ENCODE peak calls at places on chromosomes 5 and 9, in seven cellular contexts. N is neural progenitor cell, R is heart left ventricle, U is brain microvascular endothelial cell, C is upper lobe of right lung, B is SK-N-SH, M is cardiac fibroblast. A is an unnamed sample.

GRCh38 chr5:10527281-10527950 is 36.5 kb upstream of the ANKRD33B start:
- DNase-seq in N (no peak), R (no peak), U (peak), C (no peak), B (no peak), M (no peak), A (no peak)

GRCh38 chr9:110248361-110248760 is 7.9 kb downstream of the TXN start:
- DNase-seq in N (no peak), R (no peak), U (no peak), C (no peak), B (no peak), M (no peak), A (no peak)

GRCh38 chr5:96254980-96255681 is 177.9 kb downstream of the PCSK1 start:
- DNase-seq in N (no peak), R (no peak), U (peak), C (no peak), B (no peak), M (peak), A (peak)

GRCh38 chr9:88870627-88871026 is 120.6 kb upstream of the S1PR3 start:
- DNase-seq in N (no peak), R (no peak), U (no peak), C (no peak), B (no peak), M (no peak), A (no peak)

GRCh38 chr9:94974154-94974860 is 247.8 kb downstream of the AOPEP start:
- DNase-seq in N (no peak), R (no peak), U (no peak), C (no peak), B (no peak), M (no peak), A (peak)

GRCh38 chr5:112174959-112175594 is 244.0 kb downstream of the EPB41L4A start:
- DNase-seq in N (peak), R (peak), U (peak), C (no peak), B (peak), M (peak), A (no peak)

GRCh38 chr5:126351138-126351537 is 72.1 kb upstream of the GRAMD2B start:
- DNase-seq in N (no peak), R (no peak), U (peak), C (no peak), B (no peak), M (peak), A (peak)

GRCh38 chr5:155689403-155689802 is 637.6 kb upstream of the SGCD start:
- DNase-seq in N (peak), R (no peak), U (no peak), C (no peak), B (no peak), M (no peak), A (no peak)

GRCh38 chr5:59745422-59745863 is 148.1 kb downstream of the PDE4D start:
- DNase-seq in N (no peak), R (peak), U (peak), C (no peak), B (no peak), M (peak), A (peak)

GRCh38 chr5:27325513-27325912 is 287.1 kb upstream of the CDH9 start:
- DNase-seq in N (no peak), R (no peak), U (no peak), C (no peak), B (no peak), M (peak), A (no peak)

GRCh38 chr5:143001764-143002351 is 231.7 kb downstream of the ARHGAP26 start:
- DNase-seq in N (no peak), R (no peak), U (peak), C (no peak), B (no peak), M (peak), A (no peak)

GRCh38 chr9:111356567-111357244 is 26.7 kb upstream of the OR2K2 start:
- DNase-seq in N (peak), R (no peak), U (peak), C (no peak), B (no peak), M (peak), A (peak)

GRCh38 chr9:114046876-114047275 is 31.2 kb downstream of the AMBP start:
- DNase-seq in N (no peak), R (no peak), U (no peak), C (no peak), B (no peak), M (peak), A (no peak)

DNA sequence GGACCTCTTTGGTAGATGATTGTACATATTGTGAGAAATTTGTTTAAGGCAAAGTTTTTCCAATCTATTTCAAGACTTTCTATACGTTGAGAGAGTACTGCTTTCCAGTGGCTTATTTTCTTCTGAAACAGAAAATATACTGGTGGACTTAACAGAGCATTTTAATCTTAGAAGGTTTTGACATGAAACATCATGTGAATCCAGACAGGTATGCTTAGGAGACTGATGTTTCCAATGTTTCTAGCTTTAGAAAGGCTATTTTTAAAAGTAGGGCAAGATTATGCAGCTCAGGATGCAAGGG is 71.0 kb downstream of the PIK3R1 start:
- DNase-seq in N (no peak), R (no peak), U (no peak), C (no peak), B (no peak), M (no peak), A (no peak)
- TF ChIP-seq CTCF in N (no peak), R (no peak), U (no peak), C (no peak), B (no peak), M (no peak), A (no peak)

GRCh38 chr9:132662152-132662945 is 7.4 kb downstream of the DDX31 start:
- DNase-seq in N (no peak), R (no peak), U (no peak), C (no peak), B (no peak), M (no peak), A (no peak)
- H3K4me3 ChIP-seq in N (no peak), R (no peak), U (no peak), C (no peak), B (no peak), M (no peak), A (no peak)

DNA sequence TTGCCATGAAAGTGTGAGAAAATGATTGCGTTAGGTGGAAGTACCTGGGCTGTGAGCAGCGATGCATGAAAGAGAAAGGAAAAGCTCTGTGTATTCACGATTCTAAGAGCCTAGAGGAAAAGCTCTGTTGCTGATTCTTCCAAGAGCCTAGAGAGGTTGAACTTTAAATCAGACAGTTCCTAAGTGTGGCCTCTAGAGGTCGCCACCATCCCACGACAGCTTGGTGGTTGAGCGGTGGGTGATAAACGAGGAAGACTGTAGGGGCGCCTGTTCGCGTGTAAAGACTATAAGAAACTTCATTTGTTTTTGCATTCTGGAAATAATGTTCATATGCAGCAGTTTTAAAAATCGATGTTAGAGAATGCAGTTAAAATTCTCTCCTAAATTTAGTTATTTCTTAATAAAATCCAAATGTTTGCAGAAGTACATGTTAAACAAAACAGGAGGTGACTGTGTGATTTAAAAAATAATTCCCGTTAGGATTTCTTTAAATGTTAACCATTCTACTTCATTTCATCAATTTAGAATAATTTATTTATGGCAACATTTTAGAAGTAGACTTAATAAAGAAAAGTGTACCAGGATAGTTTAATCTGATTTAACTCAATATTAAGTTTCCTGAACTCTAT is 107.7 kb downstream of the TENT4A start:
- DNase-seq in N (peak), R (no peak), U (no peak), C (no peak), B (peak), M (no peak), A (no peak)
- TF ChIP-seq CTCF in N (peak), R (peak), U (peak), C (peak), B (peak), M (peak), A (peak)

DNA sequence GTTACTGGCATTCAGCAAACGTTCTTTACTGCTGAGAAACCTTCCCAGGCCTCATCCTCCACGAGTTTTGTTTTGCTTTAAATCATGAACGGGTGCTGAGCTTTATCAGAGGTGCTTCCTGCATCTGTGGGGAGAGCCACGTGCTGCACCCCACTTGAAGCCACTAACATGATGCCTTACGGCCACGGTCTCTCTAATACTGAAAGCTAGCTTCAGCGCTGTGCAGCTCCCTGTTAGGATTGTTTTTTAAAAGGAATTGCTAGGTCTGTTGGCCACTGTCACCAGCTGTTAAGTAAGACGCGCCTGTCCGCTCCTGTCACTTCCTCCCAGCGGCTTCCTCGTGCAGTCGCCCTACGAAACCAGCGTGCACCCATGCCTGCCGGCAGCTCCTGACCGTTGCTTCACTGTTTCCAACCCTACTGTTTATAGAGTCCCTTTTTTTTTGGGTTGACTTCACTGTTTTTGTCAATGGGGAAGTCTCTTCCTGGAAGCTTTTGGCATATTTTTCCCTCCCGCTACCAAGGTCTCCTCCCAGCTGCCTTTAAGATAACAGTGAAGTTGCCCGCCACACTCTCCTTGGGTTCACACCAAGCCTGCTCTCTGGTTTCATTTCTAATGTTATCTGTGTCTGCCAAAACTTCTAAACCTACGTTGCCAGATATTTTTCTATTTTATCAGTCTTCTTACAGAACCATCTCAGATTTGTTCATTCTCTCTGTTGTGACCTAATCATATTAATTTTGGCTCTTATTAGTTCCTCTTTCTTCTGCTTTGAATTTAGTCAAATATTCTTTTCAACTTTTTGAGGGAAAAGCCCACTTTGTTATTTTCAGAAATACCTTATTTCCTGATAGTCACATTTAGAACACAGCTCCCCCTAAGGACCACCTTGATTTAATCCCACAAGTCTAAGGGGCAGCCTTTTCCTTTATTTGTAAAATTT is 20.2 kb downstream of the LPCAT1 start:
- DNase-seq in N (no peak), R (peak), U (no peak), C (peak), B (no peak), M (peak), A (no peak)
- H3K4me3 ChIP-seq in N (no peak), R (peak), U (no peak), C (peak), B (no peak), M (no peak), A (no peak)

GRCh38 chr5:93593476-93594060 is 10.5 kb downstream of the NR2F1 start:
- DNase-seq in N (peak), R (no peak), U (no peak), C (no peak), B (no peak), M (no peak), A (no peak)
- TF ChIP-seq CTCF in N (no peak), R (no peak), U (peak), C (no peak), B (no peak), M (no peak), A (no peak)

GRCh38 chr5:12354686-12355085 is 450.4 kb upstream of the CTNND2 start:
- DNase-seq in N (peak), R (no peak), U (no peak), C (no peak), B (no peak), M (no peak), A (no peak)
- H3K4me3 ChIP-seq in N (no peak), R (no peak), U (no peak), C (no peak), B (no peak), M (no peak), A (no peak)

DNA sequence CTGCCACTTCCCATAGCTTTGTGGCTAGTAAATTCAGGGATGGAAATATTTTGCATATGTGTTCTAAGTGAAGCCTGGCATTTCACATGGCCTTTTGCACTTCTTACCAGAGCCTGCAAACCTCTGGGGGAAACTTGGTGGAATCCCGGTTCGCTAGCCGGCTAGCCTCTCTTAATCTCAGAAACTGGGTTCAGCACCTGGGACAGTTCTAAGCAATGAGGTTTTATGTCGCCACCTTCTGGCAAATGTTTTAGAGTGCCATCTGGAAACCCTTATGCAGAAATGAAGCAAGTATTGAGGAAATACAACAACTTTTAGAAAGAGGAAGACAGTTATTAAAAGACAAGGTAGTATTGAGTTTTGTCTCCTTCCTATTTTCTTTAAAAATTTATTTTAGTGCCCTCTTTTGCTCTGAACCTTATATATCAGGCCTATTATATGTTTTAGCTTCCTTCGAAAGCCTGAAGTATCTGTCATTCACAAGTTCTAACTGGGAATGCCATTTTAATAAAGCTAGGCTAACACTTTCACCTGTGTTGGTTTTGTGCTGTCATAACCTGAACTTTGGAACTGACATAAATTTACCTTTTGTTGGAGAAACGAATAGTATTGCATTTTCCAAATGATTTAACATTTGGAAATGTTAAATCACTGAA is 963 bp upstream of the HTR1A start:
- DNase-seq in N (peak), R (no peak), U (peak), C (no peak), B (peak), M (peak), A (peak)
- TF ChIP-seq CTCF in N (peak), R (peak), U (peak), C (peak), B (peak), M (peak), A (peak)

DNA sequence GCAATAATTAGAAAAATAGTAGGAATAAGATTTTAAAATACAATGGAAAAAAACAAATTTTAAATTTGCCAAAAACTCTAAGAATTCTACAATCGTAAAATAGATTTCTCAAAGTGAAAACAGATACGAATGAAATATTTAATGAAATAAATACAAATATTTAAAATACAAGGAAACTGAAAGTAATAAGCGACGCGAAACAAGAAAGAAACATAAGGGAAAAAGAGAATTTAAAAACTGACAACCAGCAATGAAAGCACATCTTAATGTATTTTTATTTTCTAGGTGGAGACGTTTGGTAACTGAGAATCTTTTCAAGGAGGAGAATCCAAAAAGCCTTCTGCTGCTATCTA is 1.0 kb downstream of the ANXA2R start:
- DNase-seq in N (no peak), R (no peak), U (no peak), C (no peak), B (no peak), M (no peak), A (no peak)
- H3K4me3 ChIP-seq in N (peak), R (peak), U (peak), C (peak), B (peak), M (peak), A (peak)

A was measured in retinal pigment epithelial cell.